ENCODE peak calls at places on chromosome 16, in nine cellular contexts. N is ELF-1; M is NCI-H748 treated with DMSO at 0.1 percent for 48 hours; A is erythroblast; R is esophagus squamous epithelium; Q is neural progenitor cell; P is naive B cell; V is thoracic aorta; O is CD8-positive, alpha-beta memory T cell. K is an unnamed sample.

GRCh38 chr16:69314534-69314933 is 3.4 kb downstream of the VPS4A start:
- DNase-seq in M (no peak), A (no peak), O (no peak), N (no peak), Q (no peak), P (no peak), R (no peak), V (no peak), K (peak; percentile 34)

GRCh38 chr16:797120-797420 is 3.5 kb downstream of the GNG13 start:
- DNase-seq in R (no peak), O (no peak), Q (no peak), V (no peak), P (no peak), N (no peak), A (no peak), M (no peak), K (no peak)

GRCh38 chr16:88005968-88006367 is 54.7 kb downstream of the BANP start:
- DNase-seq in R (no peak), V (no peak), A (no peak), Q (no peak), P (no peak), M (no peak), N (no peak), O (no peak), K (no peak)

GRCh38 chr16:8868272-8869211 is at the start of gene CARHSP1:
- DNase-seq in N (peak; percentile 89), Q (peak; percentile 97), M (peak; percentile 58), A (peak; percentile 93), V (peak; percentile 40), O (peak; percentile 74), R (peak; percentile 57), P (peak; percentile 79), K (peak; percentile 87)

GRCh38 chr16:46688101-46688656 is 799 bp downstream of the VPS35 start:
- DNase-seq in O (no peak), P (peak; percentile 75), R (no peak), Q (no peak), M (peak; percentile 32), N (no peak), A (no peak), V (no peak), K (peak; percentile 61)

GRCh38 chr16:78362736-78363135 is 263.3 kb downstream of the WWOX start:
- DNase-seq in O (no peak), R (no peak), P (no peak), N (no peak), V (no peak), M (no peak), A (no peak), Q (no peak), K (no peak)

GRCh38 chr16:68021490-68021889 is 1.5 kb downstream of the DDX28 start:
- DNase-seq in Q (no peak), M (no peak), O (no peak), N (no peak), P (no peak), A (no peak), R (no peak), V (no peak), K (no peak)

GRCh38 chr16:69935278-69935711 is 15.8 kb upstream of the CLEC18A start:
- DNase-seq in O (no peak), M (no peak), V (peak; percentile 72), N (no peak), R (no peak), Q (no peak), A (no peak), P (no peak), K (no peak)

GRCh38 chr16:4409081-4409932 is 7.1 kb downstream of the CORO7 start:
- DNase-seq in R (no peak), Q (no peak), O (no peak), M (no peak), P (no peak), A (no peak), V (no peak), N (no peak), K (no peak)

GRCh38 chr16:84367750-84368320 is 503 bp upstream of the ATP2C2 start:
- DNase-seq in O (no peak), V (no peak), Q (no peak), A (no peak), N (no peak), P (no peak), M (no peak), R (no peak), K (no peak)

GRCh38 chr16:53043462-53043861 is 9.2 kb downstream of the CHD9NB start:
- DNase-seq in N (peak; percentile 37), R (no peak), A (no peak), O (no peak), Q (peak; percentile 39), P (no peak), V (no peak), M (no peak), K (no peak)

GRCh38 chr16:13858873-13859580 is 60.9 kb upstream of the ERCC4 start:
- DNase-seq in A (no peak), N (no peak), P (no peak), O (no peak), V (no peak), Q (no peak), R (no peak), M (no peak), K (no peak)

GRCh38 chr16:82715833-82716232 is 89.1 kb downstream of the CDH13 start:
- DNase-seq in P (no peak), Q (no peak), R (no peak), M (no peak), A (no peak), O (no peak), N (peak; percentile 3), V (no peak), K (no peak)

GRCh38 chr16:77971306-77972131 is 50.8 kb upstream of the CLEC3A start:
- DNase-seq in Q (peak; percentile 92), A (peak; percentile 92), P (peak; percentile 47), O (peak; percentile 35), N (peak; percentile 90), R (no peak), M (peak; percentile 32), V (peak; percentile 51), K (peak; percentile 51)

GRCh38 chr16:3046506-3047386 is at the start of gene MMP25:
- DNase-seq in M (no peak), P (no peak), N (no peak), V (no peak), R (no peak), O (no peak), A (no peak), Q (peak; percentile 61), K (no peak)

GRCh38 chr16:52090080-52090479 is 456.9 kb downstream of the TOX3 start:
- DNase-seq in P (no peak), O (no peak), M (no peak), A (no peak), R (no peak), Q (no peak), N (no peak), V (no peak), K (no peak)

GRCh38 chr16:48128769-48129168 is 27.0 kb downstream of the ABCC12 start:
- DNase-seq in V (no peak), M (no peak), R (no peak), Q (no peak), O (no peak), A (no peak), P (no peak), N (no peak), K (no peak)

GRCh38 chr16:69195371-69196029 is 8.5 kb downstream of the SNTB2 start:
- DNase-seq in R (no peak), P (no peak), V (no peak), A (no peak), M (no peak), O (no peak), N (no peak), Q (no peak), K (no peak)

GRCh38 chr16:17491140-17491662 is 20.4 kb upstream of the XYLT1 start:
- DNase-seq in R (no peak), Q (no peak), P (no peak), A (no peak), N (no peak), V (no peak), M (no peak), O (peak; percentile 4), K (no peak)

GRCh38 chr16:86296263-86296662 is 214.1 kb upstream of the FOXF1 start:
- DNase-seq in N (peak; percentile 52), P (no peak), V (no peak), A (no peak), O (no peak), R (no peak), M (no peak), Q (no peak), K (no peak)

GRCh38 chr16:53414381-53414780 is 19.9 kb upstream of the RBL2 start:
- DNase-seq in V (no peak), O (no peak), N (no peak), A (no peak), Q (no peak), R (no peak), P (no peak), M (no peak), K (no peak)

GRCh38 chr16:6977906-6978305 is 354.7 kb upstream of the RBFOX1 start:
- DNase-seq in Q (no peak), R (no peak), O (no peak), P (no peak), N (peak; percentile 10), M (no peak), V (no peak), A (no peak), K (no peak)

GRCh38 chr16:87657621-87658192 is 55.4 kb downstream of the JPH3 start:
- DNase-seq in O (no peak), Q (peak; percentile 66), P (no peak), A (no peak), V (no peak), R (no peak), N (peak; percentile 67), M (no peak), K (no peak)

GRCh38 chr16:57723170-57723569 is 12.4 kb upstream of the KATNB1 start:
- DNase-seq in P (no peak), M (no peak), N (peak; percentile 44), V (no peak), O (no peak), A (no peak), Q (peak; percentile 44), R (no peak), K (no peak)

GRCh38 chr16:2952679-2953078 is 11.4 kb upstream of the KREMEN2 start:
- DNase-seq in N (no peak), R (no peak), P (no peak), O (no peak), V (no peak), A (no peak), M (peak; percentile 15), Q (no peak), K (no peak)

K was measured in C1 segment of cervical spinal cord.